ENCODE peak calls at places on chromosomes 4 and X, in four cellular contexts. U is HCT116, S is K562, G is HepG2. Y is an unnamed sample.
A peak's percentile ranks its signal among the peaks of the same experiment; 100 is the strongest.

GRCh38 chrX:50470103-50471031 is at the start of gene DGKK:
- DNase-seq in U (no peak), S (no peak), G (peak; percentile 67), Y (no peak)

GRCh38 chrX:119406739-119407138 is 7.6 kb downstream of the SLC25A43 start:
- DNase-seq in U (no peak), S (peak; percentile 61), G (no peak), Y (no peak)

GRCh38 chr4:139582044-139582443 is 26.0 kb upstream of the SETD7 start:
- DNase-seq in U (no peak), S (no peak), G (no peak), Y (no peak)

GRCh38 chr4:68732653-68733466 is 62.4 kb upstream of the UGT2B15 start:
- DNase-seq in U (no peak), S (no peak), G (peak; percentile 100), Y (no peak)

GRCh38 chr4:181688886-181689285 is 554.3 kb upstream of the TENM3 start:
- DNase-seq in U (no peak), S (no peak), G (no peak), Y (no peak)

GRCh38 chr4:17809667-17810066 is 890 bp downstream of the DCAF16 start:
- DNase-seq in U (no peak), S (peak; percentile 9), G (peak; percentile 4), Y (no peak)

GRCh38 chr4:100742045-100742444 is 224.2 kb upstream of the EMCN start:
- DNase-seq in U (peak; percentile 63), S (peak; percentile 1), G (peak; percentile 4), Y (no peak)

GRCh38 chr4:15149234-15149841 is 147.1 kb downstream of the CPEB2 start:
- DNase-seq in U (no peak), S (no peak), G (no peak), Y (no peak)

GRCh38 chrX:19886888-19887531 is 390 bp downstream of the SH3KBP1 start:
- DNase-seq in U (no peak), S (peak; percentile 15), G (no peak), Y (no peak)

GRCh38 chr4:142556613-142557012 is 289.5 kb downstream of the INPP4B start:
- DNase-seq in U (no peak), S (no peak), G (no peak), Y (no peak)

GRCh38 chr4:177667687-177668086 is 225.4 kb upstream of the AGA start:
- DNase-seq in U (no peak), S (peak; percentile 5), G (no peak), Y (no peak)

GRCh38 chr4:181509073-181509472 is 734.1 kb upstream of the TENM3 start:
- DNase-seq in U (no peak), S (no peak), G (no peak), Y (no peak)

GRCh38 chrX:151921292-151921691 is 8.6 kb downstream of the MAGEA4 start:
- DNase-seq in U (no peak), S (no peak), G (no peak), Y (no peak)

GRCh38 chrX:12970691-12971202 is 4.2 kb upstream of the TMSB4X start:
- DNase-seq in U (no peak), S (peak; percentile 66), G (peak; percentile 27), Y (no peak)

GRCh38 chr4:73451978-73452747 is 16.1 kb downstream of the AFP start:
- DNase-seq in U (no peak), S (no peak), G (no peak), Y (no peak)

GRCh38 chr4:60822986-60823385 is 377.1 kb upstream of the ADGRL3 start:
- DNase-seq in U (no peak), S (no peak), G (no peak), Y (no peak)

GRCh38 chr4:77473509-77473908 is 132.1 kb upstream of the CXCL13 start:
- DNase-seq in U (peak; percentile 39), S (peak; percentile 32), G (peak; percentile 18), Y (peak; percentile 4)

GRCh38 chrX:46750829-46751228 is 8.1 kb downstream of the SLC9A7 start:
- DNase-seq in U (no peak), S (no peak), G (no peak), Y (no peak)

GRCh38 chr4:8439914-8440490 is 521 bp downstream of the ACOX3 start:
- DNase-seq in U (no peak), S (peak; percentile 63), G (peak; percentile 41), Y (no peak)

GRCh38 chr4:89541998-89542397 is 234.4 kb upstream of the GPRIN3 start:
- DNase-seq in U (no peak), S (no peak), G (no peak), Y (no peak)

GRCh38 chr4:26267087-26267486 is 53.7 kb upstream of the RBPJ start:
- DNase-seq in U (no peak), S (no peak), G (no peak), Y (no peak)

GRCh38 chrX:126733874-126734273 is 85.7 kb upstream of the PRR32 start:
- DNase-seq in U (no peak), S (no peak), G (no peak), Y (no peak)

GRCh38 chr4:111510535-111510934 is 634.7 kb upstream of the FAM241A start:
- DNase-seq in U (no peak), S (no peak), G (no peak), Y (no peak)

GRCh38 chr4:121898150-121898549 is 27.9 kb upstream of the BBS7 start:
- DNase-seq in U (peak; percentile 10), S (peak; percentile 6), G (no peak), Y (no peak)

GRCh38 chr4:55372259-55372658 is 23.5 kb upstream of the TMEM165 start:
- DNase-seq in U (no peak), S (no peak), G (no peak), Y (no peak)

DNA sequence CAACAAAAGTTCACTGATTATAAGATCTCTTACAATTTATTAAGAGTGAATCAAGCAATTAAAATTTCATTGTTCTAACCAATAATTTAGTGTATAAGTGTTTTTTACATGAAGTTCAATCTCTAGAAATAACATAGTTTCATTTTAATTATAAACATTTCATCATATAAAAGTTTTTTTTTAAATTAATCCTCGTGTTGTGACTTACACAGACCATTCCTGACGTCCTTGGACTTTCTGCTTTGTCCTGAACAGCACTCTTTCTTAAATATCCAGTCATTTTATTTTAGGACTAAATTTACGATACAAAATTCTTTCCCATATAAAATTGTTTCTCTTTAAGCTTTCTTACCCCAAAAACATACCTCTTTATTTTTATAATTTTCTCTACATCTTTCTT is 841.7 kb upstream of the POU3F4 start:
- DNase-seq in U (no peak), S (no peak), G (no peak), Y (no peak)
- TF ChIP-seq POLR2AphosphoS5 in U (no peak), S (no peak), G (no peak), Y (no peak)

GRCh38 chr4:152784490-152785195 is 4.9 kb downstream of the ARFIP1 start:
- DNase-seq in U (peak; percentile 45), S (peak; percentile 12), G (peak; percentile 5), Y (no peak)

GRCh38 chr4:152780267-152780811 is 585 bp downstream of the ARFIP1 start:
- DNase-seq in U (no peak), S (peak; percentile 49), G (peak; percentile 13), Y (peak; percentile 2)

DNA sequence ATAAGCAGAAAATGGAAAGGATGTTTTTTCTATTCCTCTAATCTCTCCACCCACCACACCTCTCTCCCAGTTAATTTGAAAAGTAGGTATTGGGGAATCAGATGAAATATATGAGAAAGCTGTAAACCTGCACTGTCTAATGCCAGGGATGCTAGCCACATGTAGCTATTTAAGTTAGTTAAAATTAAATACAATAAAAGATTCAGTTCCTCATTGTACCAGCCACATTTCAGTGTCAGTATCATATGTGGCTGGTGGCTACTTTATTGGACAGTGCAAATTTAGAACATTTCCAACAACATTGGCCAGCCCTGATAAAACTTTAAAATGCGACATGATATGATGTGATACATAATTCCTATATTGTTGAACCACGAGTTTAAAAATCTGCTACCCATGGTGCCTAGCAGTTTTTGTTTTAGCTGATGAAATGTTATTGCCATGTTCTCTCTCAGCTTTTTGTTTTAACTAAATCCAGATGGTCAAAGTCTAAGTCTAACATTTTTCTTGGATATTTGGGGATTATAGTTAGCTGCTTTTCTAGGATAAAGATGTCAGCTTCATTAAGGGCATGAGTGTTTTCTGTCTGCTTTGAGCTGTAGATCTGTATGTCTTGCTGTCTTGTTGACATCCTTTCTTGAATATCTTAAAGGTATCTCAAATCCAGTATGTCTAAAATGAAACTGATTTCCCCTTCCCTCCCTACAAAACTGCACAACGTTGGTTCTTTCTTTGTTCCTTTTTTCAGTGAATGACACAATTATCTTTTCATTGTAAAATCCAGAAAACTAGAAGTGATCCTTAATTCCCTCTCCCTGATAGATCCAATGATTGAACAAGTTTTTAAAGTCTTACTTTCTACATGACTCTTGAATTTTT is 6.1 kb downstream of the ARFIP1 start:
- DNase-seq in U (no peak), S (no peak), G (no peak), Y (no peak)
- H3K4me3 ChIP-seq in U (no peak overlapping the region), S (no peak overlapping the region), G (no peak overlapping the region), Y (no peak overlapping the region)

GRCh38 chr4:105683038-105683437 is 25.5 kb downstream of the INTS12 start:
- DNase-seq in U (no peak), S (no peak), G (no peak), Y (no peak)

GRCh38 chr4:105674011-105674410 is 34.5 kb downstream of the INTS12 start:
- DNase-seq in U (no peak), S (no peak), G (no peak), Y (no peak)

GRCh38 chr4:105679186-105679585 is 29.3 kb downstream of the INTS12 start:
- DNase-seq in U (no peak), S (no peak), G (no peak), Y (no peak)

DNA sequence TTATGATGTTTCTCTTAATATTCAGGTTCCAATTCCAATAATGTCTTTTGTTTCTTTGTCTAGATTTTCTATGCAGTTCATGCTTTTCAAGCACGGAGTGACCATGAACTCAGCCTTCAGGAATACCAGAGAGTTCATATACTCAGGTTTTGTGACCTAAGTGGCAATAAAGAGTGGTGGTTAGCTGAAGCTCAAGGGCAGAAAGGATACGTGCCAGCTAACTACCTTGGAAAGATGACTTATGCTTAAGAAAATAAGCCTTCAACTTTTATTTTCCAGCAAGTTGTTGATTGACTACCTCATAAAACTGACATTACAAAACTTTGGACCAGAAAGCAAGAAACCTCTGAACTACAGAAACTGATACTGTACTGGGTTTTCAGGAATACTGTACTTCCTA is 30.8 kb downstream of the INTS12 start:
- DNase-seq in U (no peak), S (no peak), G (no peak), Y (no peak)
- TF ChIP-seq TCF7L2 in U (no peak), S (no peak), G (no peak), Y (no peak)

DNA sequence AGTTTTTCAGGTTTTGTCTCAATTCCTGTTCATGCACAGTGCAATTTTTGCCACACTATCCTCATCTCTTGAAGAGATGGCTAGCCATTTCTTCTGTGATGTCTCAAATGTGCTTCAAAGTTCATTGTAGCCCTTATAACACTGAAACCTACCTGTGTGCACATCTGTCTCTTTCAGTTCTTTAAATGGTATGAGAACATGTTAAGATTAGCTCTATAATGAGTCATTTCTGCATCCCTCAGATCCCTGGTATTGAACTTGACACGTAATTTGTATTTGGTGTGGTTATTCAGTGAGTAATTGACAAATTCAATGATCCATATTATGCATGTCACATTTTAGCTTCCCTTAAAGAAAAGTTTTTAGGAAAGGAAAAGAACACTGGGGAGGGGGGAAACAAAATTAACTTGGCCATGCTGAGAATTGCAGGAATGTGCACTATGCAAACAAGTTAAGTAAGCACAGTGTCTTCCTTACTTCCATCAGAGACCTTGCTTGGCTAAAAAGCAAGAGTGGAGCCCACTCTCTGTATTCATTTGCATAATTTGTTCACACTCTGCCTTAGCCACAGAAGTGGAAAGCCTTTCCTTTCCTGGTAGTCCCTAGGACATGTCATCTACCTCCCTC is 659.8 kb upstream of the MAGEB2 start:
- DNase-seq in U (no peak), S (no peak), G (no peak), Y (no peak)
- TF ChIP-seq POLR2AphosphoS5 in U (no peak), S (no peak), G (no peak), Y (no peak)

GRCh38 chr4:81405900-81406401 is 65.8 kb downstream of the RASGEF1B start:
- DNase-seq in U (peak; percentile 68), S (peak; percentile 83), G (peak; percentile 81), Y (peak; percentile 41)
- H3K4me3 ChIP-seq in U (no peak overlapping the region), S (no peak overlapping the region), G (no peak overlapping the region), Y (no peak overlapping the region)